ENCODE peak calls at places on chromosomes 1 and 21, in five cellular contexts. J is H1, M is coronary artery, P is astrocyte of the cerebellum, F is AG04449. A is an unnamed sample.

GRCh38 chr1:21200767-21201166 is 24.1 kb upstream of the EIF4G3 start:
- DNase-seq in F (no peak), M (no peak), P (no peak), J (no peak), A (no peak)

GRCh38 chr21:33078907-33079582 is 9.1 kb downstream of the OLIG1 start:
- DNase-seq in M (no peak), J (no peak), F (peak; percentile 9), P (peak; percentile 26), A (no peak)

GRCh38 chr1:216183007-216183406 is 240.2 kb downstream of the USH2A start:
- DNase-seq in M (no peak), J (peak; percentile 47), P (peak; percentile 5), F (peak; percentile 9), A (peak; percentile 11)

GRCh38 chr1:74731399-74732052 is 1.3 kb downstream of the CRYZ start:
- DNase-seq in P (no peak), M (no peak), J (no peak), F (no peak), A (no peak)

GRCh38 chr1:228082975-228083870 is 715 bp downstream of the ARF1 start:
- DNase-seq in M (no peak), J (no peak), F (no peak), P (no peak), A (no peak)

GRCh38 chr1:151002611-151003010 is 4.1 kb downstream of the MINDY1 start:
- DNase-seq in P (no peak), F (no peak), M (no peak), J (no peak), A (no peak)

GRCh38 chr1:97186381-97186780 is 464.8 kb downstream of the PTBP2 start:
- DNase-seq in J (no peak), P (no peak), M (no peak), F (no peak), A (no peak)

GRCh38 chr1:220156620-220157146 is 62.8 kb downstream of the IARS2 start:
- DNase-seq in M (no peak), F (no peak), P (no peak), J (no peak), A (no peak)

GRCh38 chr1:14118691-14119485 is 418.9 kb downstream of the PRDM2 start:
- DNase-seq in F (no peak), M (no peak), P (no peak), J (no peak), A (no peak)

GRCh38 chr1:176847052-176847451 is 317.5 kb downstream of the ASTN1 start:
- DNase-seq in J (no peak), M (no peak), F (no peak), P (no peak), A (no peak)

DNA sequence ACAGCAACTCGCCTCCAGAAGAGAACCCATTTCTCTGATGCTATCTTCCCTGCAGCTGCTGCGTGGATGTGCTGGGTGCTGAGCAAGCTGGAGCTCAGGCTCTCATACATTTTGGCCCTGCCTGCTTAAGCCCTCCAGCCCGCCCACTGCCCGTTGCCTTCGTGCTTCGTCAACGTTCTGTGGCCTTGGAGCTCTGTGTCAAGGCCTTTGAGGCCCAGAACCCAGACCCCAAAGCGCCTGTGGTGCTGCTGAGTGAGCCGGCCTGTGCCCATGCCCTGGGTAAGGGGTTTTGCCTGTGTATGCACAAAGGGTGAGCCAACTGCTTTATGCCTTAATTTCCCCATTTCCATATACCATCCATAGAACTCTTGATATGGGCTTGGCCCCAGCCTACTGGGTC is 1.1 kb downstream of the DPH2 start:
- DNase-seq in M (no peak), J (no peak), P (no peak), F (no peak), A (no peak)
- H3K4me3 ChIP-seq in M (peak overlapping the region; percentile 87), J (peak overlapping the region; percentile 95), P (peak overlapping the region; percentile 96), F (peak overlapping the region; percentile 97), A (peak overlapping the region; percentile 70)

GRCh38 chr1:202104073-202104472 is 18.6 kb upstream of the GPR37L1 start:
- DNase-seq in M (no peak), P (no peak), J (no peak), F (no peak), A (no peak)

GRCh38 chr1:202107321-202107761 is 15.4 kb upstream of the GPR37L1 start:
- DNase-seq in M (no peak), J (no peak), F (no peak), P (no peak), A (no peak)

GRCh38 chr1:202106340-202107284 is 16.1 kb upstream of the GPR37L1 start:
- DNase-seq in J (no peak), F (no peak), M (no peak), P (no peak), A (no peak)

GRCh38 chr1:202107801-202108731 is 14.7 kb upstream of the GPR37L1 start:
- DNase-seq in P (no peak), M (no peak), F (no peak), J (no peak), A (no peak)

GRCh38 chr1:202105571-202106339 is 17.0 kb upstream of the GPR37L1 start:
- DNase-seq in F (no peak), M (no peak), P (no peak), J (peak; percentile 58), A (no peak)
- H3K4me3 ChIP-seq in F (no peak overlapping the region), M (no peak overlapping the region), P (no peak overlapping the region), J (peak overlapping the region; percentile 33), A (no peak overlapping the region)

GRCh38 chr1:12151465-12151864 is 15.3 kb upstream of the TNFRSF1B start:
- DNase-seq in M (no peak), F (no peak), J (no peak), P (no peak), A (no peak)

GRCh38 chr1:12150456-12151200 is 16.2 kb upstream of the TNFRSF1B start:
- DNase-seq in F (no peak), M (no peak), J (no peak), P (no peak), A (no peak)

GRCh38 chr1:12153181-12153785 is 13.5 kb upstream of the TNFRSF1B start:
- DNase-seq in M (no peak), J (no peak), P (no peak), F (peak; percentile 52), A (peak; percentile 56)

GRCh38 chr1:12149791-12150175 is 17.0 kb upstream of the TNFRSF1B start:
- DNase-seq in F (no peak), P (no peak), M (no peak), J (no peak), A (no peak)

GRCh38 chr1:12152106-12152891 is 14.5 kb upstream of the TNFRSF1B start:
- DNase-seq in J (no peak), M (no peak), F (no peak), P (no peak), A (no peak)
- H3K4me3 ChIP-seq in J (no peak overlapping the region), M (no peak overlapping the region), F (no peak overlapping the region), P (no peak overlapping the region), A (no peak overlapping the region)

DNA sequence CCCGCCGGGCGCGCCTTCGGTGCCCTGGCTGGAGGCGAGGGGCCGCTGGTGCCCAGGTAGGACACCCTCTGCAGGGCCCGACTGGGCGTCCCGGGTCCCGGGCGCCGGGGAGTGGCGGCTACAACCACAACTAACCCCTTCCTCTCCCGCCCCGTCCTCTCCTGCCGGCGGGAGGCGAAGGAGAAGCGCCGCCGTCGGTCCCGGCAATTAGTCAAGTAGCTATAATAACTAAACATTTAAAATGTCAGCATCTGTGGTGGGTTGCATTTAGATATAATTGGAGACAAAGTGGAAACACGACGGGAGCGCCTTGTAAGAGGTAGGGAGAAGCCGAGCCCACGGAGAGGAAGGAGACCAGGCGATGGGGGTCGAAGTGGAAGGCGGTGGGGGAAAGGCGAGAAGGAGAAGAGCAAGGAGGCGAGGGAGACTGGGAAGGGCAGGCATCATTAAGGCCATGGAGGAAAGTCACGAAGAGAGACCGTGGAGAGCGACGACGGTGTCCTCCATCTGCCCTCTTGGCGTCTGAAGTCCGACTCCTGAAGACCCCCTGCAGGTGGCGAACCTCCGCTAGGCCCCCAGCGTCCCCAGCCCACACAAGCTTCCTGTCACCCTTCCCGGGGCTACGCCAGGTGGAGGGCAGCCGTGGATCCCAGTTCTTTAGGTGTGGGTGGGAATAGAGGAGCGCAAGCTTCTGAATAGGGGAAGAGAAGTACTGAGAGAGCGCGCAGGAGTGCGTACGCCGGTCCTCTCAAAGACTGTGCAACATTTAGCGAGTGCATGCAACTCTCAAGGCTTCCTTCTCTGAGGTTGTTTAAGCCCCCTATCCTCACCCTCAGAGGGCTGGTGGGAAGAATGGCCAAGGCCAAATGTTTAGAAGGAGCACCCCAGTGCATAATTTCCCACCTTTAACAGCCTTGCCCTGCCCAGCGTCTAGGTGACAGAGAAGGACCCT is 1.6 kb downstream of the CNIH3 start:
- DNase-seq in J (no peak), P (no peak), M (no peak), F (no peak), A (no peak)
- H3K4me3 ChIP-seq in J (peak overlapping the region; percentile 65), P (peak overlapping the region; percentile 71), M (peak overlapping the region; percentile 67), F (peak overlapping the region; percentile 55), A (peak overlapping the region; percentile 49)

DNA sequence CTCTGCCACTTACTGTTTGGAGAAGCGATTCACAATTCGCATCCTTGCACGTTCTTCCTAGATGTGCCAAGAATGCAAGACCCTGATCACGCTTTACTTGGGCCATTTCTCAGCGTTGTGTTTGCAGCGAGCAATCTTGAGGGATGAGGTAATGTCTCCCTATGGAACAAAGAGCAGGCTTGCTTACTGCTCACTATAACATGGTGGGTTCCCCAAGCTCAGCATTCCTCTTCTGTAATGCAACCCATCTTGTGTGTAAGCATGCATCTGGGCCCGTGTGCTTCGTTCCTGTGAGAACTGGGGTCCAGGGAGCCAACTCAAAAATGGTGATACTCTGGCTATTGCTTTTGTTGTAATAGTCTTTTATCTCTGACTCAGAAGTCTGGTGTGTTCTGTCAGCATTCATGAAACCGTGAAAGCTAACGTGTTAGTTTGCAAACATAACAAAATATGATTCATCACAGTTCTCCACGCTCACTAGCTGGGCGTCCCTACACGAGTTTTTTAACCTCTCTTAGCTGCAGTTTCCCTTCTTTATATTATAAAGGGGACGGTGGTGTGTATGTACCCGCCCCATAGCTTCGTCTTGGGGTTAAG is 33.4 kb downstream of the DNTTIP2 start:
- DNase-seq in F (peak; percentile 87), P (peak; percentile 73), J (no peak), M (no peak), A (no peak)
- H3K4me3 ChIP-seq in F (peak overlapping the region; percentile 83), P (peak overlapping the region; percentile 69), J (peak overlapping the region; percentile 73), M (peak overlapping the region; percentile 92), A (peak overlapping the region; percentile 84)

GRCh38 chr1:117611894-117612481 is 6.1 kb downstream of the TENT5C start:
- DNase-seq in P (no peak), J (no peak), M (peak; percentile 21), F (no peak), A (no peak)
- H3K4me3 ChIP-seq in P (no peak overlapping the region), J (no peak overlapping the region), M (no peak overlapping the region), F (no peak overlapping the region), A (no peak overlapping the region)

GRCh38 chr1:55812281-55812680 is 597.1 kb upstream of the USP24 start:
- DNase-seq in M (no peak), P (no peak), F (no peak), J (no peak), A (no peak)
- H3K4me3 ChIP-seq in M (no peak overlapping the region), P (no peak overlapping the region), F (no peak overlapping the region), J (no peak overlapping the region), A (no peak overlapping the region)

GRCh38 chr1:91057784-91058183 is 35.9 kb upstream of the ZNF644 start:
- DNase-seq in J (no peak), F (no peak), M (no peak), P (no peak), A (no peak)
- H3K4me3 ChIP-seq in J (no peak overlapping the region), F (no peak overlapping the region), M (no peak overlapping the region), P (no peak overlapping the region), A (no peak overlapping the region)